ENCODE peak calls at places on chromosomes 16 and 17, in eight cellular contexts. H, Z, Q, E, G, T, F and N are unnamed samples.
A peak's percentile ranks its signal among the peaks of the same experiment; 100 is the strongest.

GRCh38 chr17:74544991-74545441 is 899 bp downstream of the CD300C start:
- DNase-seq in H (no peak), F (no peak), Z (no peak), E (no peak), Q (no peak), G (no peak), T (no peak), N (no peak)

GRCh38 chr17:64118452-64118979 is 11.4 kb downstream of the ERN1 start:
- DNase-seq in Z (no peak), T (peak; percentile 52), E (peak; percentile 33), Q (no peak), F (no peak), H (no peak), G (no peak), N (no peak)

GRCh38 chr16:8887952-8888560 is 5.9 kb downstream of the LITAFD start:
- DNase-seq in T (no peak), G (no peak), Q (peak; percentile 70), H (no peak), Z (no peak), F (no peak), E (no peak), N (no peak)

GRCh38 chr17:15398736-15399331 is 57.4 kb upstream of the TEKT3 start:
- DNase-seq in Q (peak; percentile 62), E (peak; percentile 20), F (no peak), Z (no peak), G (no peak), H (no peak), T (no peak), N (no peak)

GRCh38 chr16:58471209-58471975 is 28.6 kb upstream of the NDRG4 start:
- DNase-seq in Q (no peak), H (no peak), Z (no peak), F (no peak), G (peak; percentile 42), T (no peak), E (no peak), N (no peak)

GRCh38 chr17:68534714-68535113 is 22.5 kb downstream of the PRKAR1A start:
- DNase-seq in G (no peak), T (no peak), F (no peak), Z (no peak), H (no peak), Q (no peak), E (no peak), N (no peak)

GRCh38 chr16:75114946-75115825 is 1.4 kb downstream of the LDHD start:
- DNase-seq in T (peak; percentile 19), G (no peak), Q (no peak), H (no peak), E (no peak), F (no peak), Z (no peak), N (no peak)

GRCh38 chr17:979211-979538 is 401 bp downstream of the NXN start:
- DNase-seq in E (no peak), Z (no peak), T (no peak), Q (no peak), G (no peak), H (no peak), F (no peak), N (no peak)

GRCh38 chr17:59711936-59712335 is 4.5 kb downstream of the VMP1 start:
- DNase-seq in F (no peak), E (no peak), T (no peak), Z (no peak), H (no peak), Q (no peak), G (no peak), N (no peak)

GRCh38 chr16:86868746-86869145 is 290.4 kb downstream of the FOXL1 start:
- DNase-seq in E (no peak), F (no peak), Q (no peak), H (no peak), T (no peak), Z (no peak), G (no peak), N (no peak)

GRCh38 chr17:82229686-82230626 is 1.1 kb downstream of the SLC16A3 start:
- DNase-seq in Z (no peak), H (no peak), T (no peak), G (no peak), E (no peak), F (no peak), Q (peak; percentile 38), N (no peak)

GRCh38 chr17:74296548-74296936 is 22.5 kb downstream of the DNAI2 start:
- DNase-seq in Z (no peak), T (peak; percentile 54), E (peak; percentile 25), F (peak; percentile 23), Q (no peak), G (peak; percentile 39), H (no peak), N (peak; percentile 19)

GRCh38 chr16:50068550-50068949 is 2.8 kb downstream of the HEATR3 start:
- DNase-seq in H (no peak), G (no peak), Z (no peak), F (no peak), E (no peak), T (no peak), Q (peak; percentile 41), N (no peak)

GRCh38 chr17:44333371-44333770 is 8.7 kb upstream of the SLC25A39 start:
- DNase-seq in Z (no peak), Q (no peak), H (no peak), F (no peak), T (no peak), E (no peak), G (no peak), N (no peak)

GRCh38 chr16:87363771-87364476 is 19.7 kb downstream of the FBXO31 start:
- DNase-seq in Q (peak; percentile 70), Z (no peak), G (no peak), E (peak; percentile 43), T (no peak), F (no peak), H (no peak), N (no peak)

GRCh38 chr17:33862772-33863602 is 392.1 kb upstream of the CCL2 start:
- DNase-seq in Z (no peak), E (no peak), Q (no peak), H (no peak), T (no peak), G (no peak), F (no peak), N (no peak)

GRCh38 chr17:48261297-48261880 is 153.8 kb downstream of the SNX11 start:
- DNase-seq in Q (no peak), Z (no peak), H (no peak), E (peak; percentile 64), T (no peak), G (peak; percentile 38), F (no peak), N (no peak)

GRCh38 chr17:80283116-80283852 is 22.6 kb downstream of the RNF213 start:
- DNase-seq in Z (no peak), T (no peak), F (no peak), G (peak; percentile 20), Q (no peak), E (peak; percentile 14), H (no peak), N (no peak)

GRCh38 chr17:8581002-8581658 is 49.4 kb downstream of the MYH10 start:
- DNase-seq in Q (no peak), E (no peak), T (no peak), H (no peak), G (no peak), F (no peak), Z (no peak), N (no peak)

GRCh38 chr17:21164226-21165019 is 37.7 kb downstream of the DHRS7B start:
- DNase-seq in E (no peak), Q (no peak), F (no peak), Z (no peak), T (no peak), G (peak; percentile 22), H (no peak), N (no peak)

GRCh38 chr17:49230636-49231562 is at the start of gene PHOSPHO1:
- DNase-seq in E (peak; percentile 68), Z (peak; percentile 74), H (peak; percentile 77), G (peak; percentile 90), Q (peak; percentile 98), T (peak; percentile 78), F (peak; percentile 85), N (peak; percentile 85)

GRCh38 chr17:13031718-13032350 is 14.0 kb upstream of the ELAC2 start:
- DNase-seq in T (peak; percentile 44), Q (peak; percentile 67), Z (no peak), E (no peak), H (peak; percentile 28), G (peak; percentile 74), F (peak; percentile 34), N (peak; percentile 39)

GRCh38 chr17:35679007-35679682 is 52.3 kb upstream of the RASL10B start:
- DNase-seq in G (no peak), F (no peak), E (no peak), Z (no peak), T (no peak), Q (no peak), H (no peak), N (no peak)

GRCh38 chr16:8528471-8528870 is 61.8 kb downstream of the TMEM114 start:
- DNase-seq in Z (no peak), E (no peak), G (no peak), H (no peak), T (no peak), Q (no peak), F (no peak), N (no peak)

GRCh38 chr17:17778308-17779014 is 58.3 kb downstream of the SREBF1 start:
- DNase-seq in E (no peak), G (no peak), H (no peak), Q (peak; percentile 57), Z (no peak), T (peak; percentile 92), F (no peak), N (no peak)

GRCh38 chr17:39104657-39105056 is 46.8 kb downstream of the PLXDC1 start:
- DNase-seq in G (no peak), Q (no peak), E (no peak), Z (no peak), F (no peak), T (no peak), H (no peak), N (no peak)

GRCh38 chr16:56866955-56867830 is 2.2 kb downstream of the SLC12A3 start:
- DNase-seq in E (peak; percentile 33), G (peak; percentile 82), Z (no peak), H (peak; percentile 18), T (no peak), F (no peak), Q (peak; percentile 64), N (peak; percentile 16)

GRCh38 chr17:42422958-42423712 is at the start of gene CAVIN1:
- DNase-seq in Z (no peak), H (peak; percentile 35), Q (peak; percentile 99), T (peak; percentile 100), G (no peak), E (peak; percentile 5), F (no peak), N (no peak)

GRCh38 chr17:1546292-1546922 is 16.2 kb downstream of the PITPNA start:
- DNase-seq in F (no peak), G (no peak), Q (no peak), E (no peak), H (no peak), T (no peak), Z (no peak), N (no peak)

GRCh38 chr17:71115669-71115972 is 946.3 kb downstream of the KCNJ2 start:
- DNase-seq in Q (no peak), F (no peak), E (no peak), H (no peak), Z (no peak), G (no peak), T (no peak), N (no peak)

GRCh38 chr16:78130950-78131349 is 31.5 kb downstream of the WWOX start:
- DNase-seq in T (no peak), Q (no peak), G (no peak), F (no peak), Z (no peak), H (no peak), E (no peak), N (no peak)